ENCODE peak calls at places on chromosome 2, in four cellular contexts. O is hippocampal formation, A is GM12891, V is HCEC 1CT. J is an unnamed sample.

GRCh38 chr2:72824224-72824842 is 1.5 kb downstream of the EXOC6B start:
- DNase-seq in A (no peak), O (no peak), V (peak; percentile 72), J (peak; percentile 81)

GRCh38 chr2:28532399-28532798 is 36.5 kb downstream of the PLB1 start:
- DNase-seq in A (no peak), V (no peak), O (no peak), J (no peak)

GRCh38 chr2:171479154-171479814 is 43.0 kb upstream of the CYBRD1 start:
- DNase-seq in V (no peak), A (no peak), O (no peak), J (no peak)

GRCh38 chr2:218286570-218287459 is 5.5 kb downstream of the TMBIM1 start:
- DNase-seq in O (peak; percentile 93), A (peak; percentile 67), V (peak; percentile 94), J (peak; percentile 95)

GRCh38 chr2:31235504-31235902 is 1.6 kb downstream of the EHD3 start:
- DNase-seq in V (peak; percentile 66), O (no peak), A (no peak), J (peak; percentile 90)

GRCh38 chr2:181886192-181886591 is 5.3 kb upstream of the ITPRID2 start:
- DNase-seq in V (no peak), O (no peak), A (no peak), J (no peak)

GRCh38 chr2:116269040-116269439 is 1545.5 kb upstream of the DDX18 start:
- DNase-seq in V (no peak), A (no peak), O (no peak), J (no peak)

GRCh38 chr2:133837441-133838090 is 269.3 kb upstream of the NCKAP5 start:
- DNase-seq in V (peak; percentile 71), A (no peak), O (no peak), J (peak; percentile 75)

GRCh38 chr2:128040166-128040771 is 12.4 kb upstream of the SAP130 start:
- DNase-seq in A (no peak), O (no peak), V (no peak), J (no peak)

GRCh38 chr2:85095094-85095493 is 38.1 kb upstream of the TCF7L1 start:
- DNase-seq in O (no peak), A (no peak), V (peak; percentile 34), J (peak; percentile 58)

GRCh38 chr2:179558010-179558911 is 293.6 kb upstream of the SESTD1 start:
- DNase-seq in A (no peak), V (no peak), O (no peak), J (no peak)

GRCh38 chr2:18740428-18740827 is 151.1 kb upstream of the NT5C1B start:
- DNase-seq in O (no peak), A (no peak), V (no peak), J (peak; percentile 46)

GRCh38 chr2:156474316-156474715 is 38.1 kb downstream of the GPD2 start:
- DNase-seq in A (no peak), O (no peak), V (no peak), J (no peak)

GRCh38 chr2:37985333-37985732 is 60.2 kb downstream of the RMDN2 start:
- DNase-seq in O (no peak), A (no peak), V (peak; percentile 73), J (peak; percentile 87)

GRCh38 chr2:9773905-9774239 is 69.4 kb upstream of the TAF1B start:
- DNase-seq in O (no peak), A (no peak), V (no peak), J (no peak)

J was measured in fibroblast of mammary gland.